ENCODE peak calls at places on chromosomes 6 and 20, in seven cellular contexts. C is omental fat pad; X is Daoy; H is GM13977; K is tibial artery; V is stimulated activated CD4-positive, alpha-beta T cell treated with anti-CD3 and anti-CD28 coated beads, Interleukin-4, amount 100 ng/mL, for 24 hours; G is AG08396. A is an unnamed sample.

GRCh38 chr6:76516924-76517323 is 444.5 kb upstream of the IMPG1 start:
- DNase-seq in V (no peak), G (no peak), X (no peak), H (no peak), K (no peak), C (no peak), A (no peak)

GRCh38 chr6:152270301-152270925 is 366.7 kb downstream of the SYNE1 start:
- DNase-seq in H (no peak), X (peak; percentile 19), G (peak; percentile 39), V (no peak), C (no peak), K (no peak), A (no peak)

GRCh38 chr6:8191629-8192028 is 89.3 kb upstream of the EEF1E1 start:
- DNase-seq in H (no peak), X (no peak), K (no peak), G (no peak), V (no peak), C (no peak), A (no peak)

GRCh38 chr6:7827142-7827541 is 83.4 kb downstream of the TXNDC5 start:
- DNase-seq in V (no peak), X (peak; percentile 11), G (no peak), C (no peak), H (no peak), K (no peak), A (no peak)

GRCh38 chr6:142300758-142301251 is 1.0 kb upstream of the ADGRG6 start:
- DNase-seq in K (no peak), V (no peak), C (peak; percentile 81), X (no peak), G (peak; percentile 12), H (no peak), A (peak; percentile 73)

GRCh38 chr6:109644131-109644530 is 46.9 kb downstream of the AK9 start:
- DNase-seq in V (no peak), C (no peak), X (no peak), H (no peak), G (no peak), K (no peak), A (no peak)

GRCh38 chr6:30861257-30862048 is 22.9 kb upstream of the DDR1 start:
- DNase-seq in K (no peak), C (no peak), G (no peak), X (no peak), H (no peak), V (no peak), A (no peak)

GRCh38 chr20:18647777-18648176 is 59.9 kb downstream of the DTD1 start:
- DNase-seq in V (no peak), G (no peak), C (no peak), K (no peak), H (no peak), X (no peak), A (no peak)

GRCh38 chr20:34001378-34001777 is 7.7 kb downstream of the RALY start:
- DNase-seq in C (no peak), H (no peak), X (no peak), G (peak; percentile 39), K (no peak), V (no peak), A (no peak)

GRCh38 chr20:58228484-58229197 is at the start of gene ANKRD60:
- DNase-seq in V (peak; percentile 28), H (peak; percentile 64), K (no peak), X (peak; percentile 78), G (peak; percentile 39), C (no peak), A (peak; percentile 71)

GRCh38 chr6:95321106-95321505 is 256.2 kb upstream of the MANEA start:
- DNase-seq in K (no peak), X (no peak), G (no peak), H (no peak), C (no peak), V (no peak), A (no peak)

GRCh38 chr6:125294925-125295324 is 6.8 kb downstream of the HDDC2 start:
- DNase-seq in G (no peak), V (no peak), X (no peak), H (no peak), C (no peak), K (no peak), A (no peak)

GRCh38 chr6:122753688-122754056 is 25.8 kb upstream of the FABP7 start:
- DNase-seq in K (no peak), V (no peak), C (no peak), G (no peak), X (peak; percentile 17), H (no peak), A (peak; percentile 5)

GRCh38 chr6:89242574-89243330 is 25.6 kb upstream of the GABRR1 start:
- DNase-seq in C (no peak), V (no peak), K (no peak), H (peak; percentile 35), G (peak; percentile 47), X (peak; percentile 29), A (peak; percentile 77)

GRCh38 chr6:27547157-27548075 is 74.5 kb upstream of the ZNF184 start:
- DNase-seq in C (no peak), V (peak; percentile 8), G (peak; percentile 36), K (no peak), H (peak; percentile 29), X (peak; percentile 83), A (peak; percentile 58)

GRCh38 chr6:104888066-104888465 is 28.3 kb upstream of the HACE1 start:
- DNase-seq in G (no peak), X (no peak), K (no peak), H (no peak), C (no peak), V (no peak), A (no peak)

GRCh38 chr6:84350397-84350796 is 123.0 kb upstream of the CEP162 start:
- DNase-seq in H (no peak), X (no peak), G (no peak), V (no peak), K (no peak), C (no peak), A (no peak)

GRCh38 chr6:12017263-12017662 is 5.2 kb downstream of the HIVEP1 start:
- DNase-seq in V (peak; percentile 23), G (no peak), K (no peak), C (no peak), X (no peak), H (no peak), A (no peak)

GRCh38 chr6:6997282-6998193 is 110.2 kb upstream of the RREB1 start:
- DNase-seq in C (no peak), G (no peak), X (no peak), H (no peak), K (no peak), V (no peak), A (peak; percentile 43)

GRCh38 chr20:25039697-25040437 is 18.1 kb downstream of the ACSS1 start:
- DNase-seq in G (peak; percentile 74), K (peak; percentile 98), H (no peak), X (peak; percentile 27), V (no peak), C (no peak), A (no peak)

GRCh38 chr6:75493400-75494064 is at the start of gene FILIP1:
- DNase-seq in G (peak; percentile 10), X (no peak), K (peak; percentile 80), C (no peak), V (no peak), H (no peak), A (peak; percentile 77)

GRCh38 chr20:32569018-32569379 is 16.1 kb downstream of the NOL4L start:
- DNase-seq in V (no peak), G (no peak), C (no peak), X (no peak), H (no peak), K (no peak), A (no peak)

GRCh38 chr20:48831702-48832422 is 4.1 kb upstream of the PREX1 start:
- DNase-seq in C (peak; percentile 35), V (no peak), G (peak; percentile 55), K (peak; percentile 82), X (peak; percentile 75), H (no peak), A (peak; percentile 69)

GRCh38 chr6:24497254-24497989 is 2.7 kb downstream of the ALDH5A1 start:
- DNase-seq in G (no peak), K (no peak), V (no peak), H (peak; percentile 45), C (no peak), X (no peak), A (no peak)

GRCh38 chr20:8073024-8073832 is 53.7 kb upstream of the TMX4 start:
- DNase-seq in V (no peak), H (no peak), G (no peak), X (peak; percentile 72), K (no peak), C (no peak), A (peak; percentile 18)

GRCh38 chr20:33944914-33945313 is 48.8 kb upstream of the RALY start:
- DNase-seq in G (no peak), V (no peak), H (no peak), K (no peak), X (no peak), C (no peak), A (no peak)

GRCh38 chr20:14816471-14816870 is 479.1 kb upstream of the FLRT3 start:
- DNase-seq in V (no peak), X (no peak), C (no peak), K (no peak), H (no peak), G (no peak), A (no peak)

GRCh38 chr6:21593412-21593926 is at the start of gene SOX4:
- DNase-seq in G (peak; percentile 94), X (peak; percentile 97), H (peak; percentile 92), V (peak; percentile 60), K (peak; percentile 93), C (peak; percentile 87), A (peak; percentile 98)

GRCh38 chr6:134689676-134690447 is 260.0 kb downstream of the ALDH8A1 start:
- DNase-seq in K (no peak), C (no peak), G (no peak), H (no peak), X (no peak), V (no peak), A (no peak)

GRCh38 chr20:57689745-57690481 is 19.9 kb downstream of the PMEPA1 start:
- DNase-seq in C (no peak), V (no peak), X (no peak), G (no peak), H (no peak), K (no peak), A (no peak)

GRCh38 chr6:99130897-99131873 is 183.4 kb upstream of the FBXL4 start:
- DNase-seq in C (no peak), K (no peak), X (no peak), G (no peak), V (no peak), H (no peak), A (no peak)

A was measured in cardiac muscle cell.